ENCODE peak calls at places on chromosome 17, in five cellular contexts. H is heart left ventricle, Z is breast epithelium, P is Karpas-422, T is skeletal muscle cell. O is an unnamed sample.
A peak's percentile ranks its signal among the peaks of the same experiment; 100 is the strongest.

GRCh38 chr17:28130455-28130854 is 88.0 kb downstream of the NLK start:
- DNase-seq in T (no peak), H (no peak), P (no peak), Z (no peak), O (no peak)

GRCh38 chr17:7914771-7915610 is 1.1 kb downstream of the RNF227 start:
- DNase-seq in H (peak; percentile 38), P (peak; percentile 58), Z (peak; percentile 59), T (peak; percentile 27), O (no peak)

GRCh38 chr17:64781394-64781793 is 119.3 kb upstream of the SMURF2 start:
- DNase-seq in H (peak; percentile 82), Z (peak; percentile 52), T (no peak), P (peak; percentile 82), O (no peak)

GRCh38 chr17:55264640-55265298 is at the start of gene HLF:
- DNase-seq in P (no peak), T (peak; percentile 36), Z (peak; percentile 80), H (peak; percentile 81), O (peak; percentile 62)

GRCh38 chr17:50505731-50506130 is 2.5 kb upstream of the MYCBPAP start:
- DNase-seq in P (no peak), T (no peak), H (no peak), Z (no peak), O (no peak)

GRCh38 chr17:7742729-7743128 is 25.2 kb downstream of the DNAH2 start:
- DNase-seq in P (no peak), H (no peak), T (no peak), Z (no peak), O (no peak)

GRCh38 chr17:80492343-80493136 is 16.1 kb upstream of the NPTX1 start:
- DNase-seq in T (no peak), P (no peak), H (no peak), Z (no peak), O (no peak)

GRCh38 chr17:33745047-33745783 is 452.1 kb upstream of the ASIC2 start:
- DNase-seq in P (no peak), Z (no peak), H (no peak), T (no peak), O (no peak)

GRCh38 chr17:61157246-61157887 is 242.3 kb upstream of the TBX2 start:
- DNase-seq in T (no peak), P (no peak), H (no peak), Z (no peak), O (no peak)

GRCh38 chr17:54063639-54064038 is 240.9 kb downstream of the KIF2B start:
- DNase-seq in P (no peak), T (no peak), H (no peak), Z (peak; percentile 21), O (no peak)

GRCh38 chr17:7503521-7503920 is 19.4 kb downstream of the POLR2A start:
- DNase-seq in H (no peak), P (no peak), Z (no peak), T (no peak), O (no peak)

GRCh38 chr17:58302171-58302918 is 21.6 kb upstream of the MPO start:
- DNase-seq in P (no peak), T (no peak), H (no peak), Z (peak; percentile 11), O (no peak)

GRCh38 chr17:17351356-17351891 is 48.3 kb downstream of the NT5M start:
- DNase-seq in H (no peak), Z (no peak), T (no peak), P (no peak), O (no peak)

GRCh38 chr17:77884967-77885641 is 73.4 kb upstream of the TNRC6C start:
- DNase-seq in Z (no peak), T (no peak), P (no peak), H (peak; percentile 17), O (no peak)

GRCh38 chr17:6046431-6046830 is 23.7 kb upstream of the WSCD1 start:
- DNase-seq in H (no peak), T (no peak), Z (no peak), P (no peak), O (no peak)

GRCh38 chr17:50594931-50595330 is 34.4 kb downstream of the CACNA1G start:
- DNase-seq in H (no peak), P (no peak), Z (no peak), T (no peak), O (no peak)

GRCh38 chr17:29837531-29837930 is 92.5 kb downstream of the SSH2 start:
- DNase-seq in P (no peak), H (no peak), T (no peak), Z (no peak), O (no peak)

GRCh38 chr17:36024440-36024839 is 6.7 kb upstream of the CCL23 start:
- DNase-seq in H (no peak), P (no peak), Z (no peak), T (no peak), O (no peak)

GRCh38 chr17:38349097-38349904 is 2.3 kb upstream of the SOCS7 start:
- DNase-seq in Z (peak; percentile 79), H (peak; percentile 82), P (peak; percentile 94), T (peak; percentile 21), O (peak; percentile 79)

GRCh38 chr17:69342896-69343644 is 16.1 kb upstream of the ABCA5 start:
- DNase-seq in Z (no peak), T (no peak), P (no peak), H (peak; percentile 32), O (no peak)

GRCh38 chr17:81840826-81841778 is 6.3 kb upstream of the PPP1R27 start:
- DNase-seq in P (no peak), T (no peak), H (no peak), Z (peak; percentile 87), O (no peak)

GRCh38 chr17:74061758-74062157 is 141.7 kb upstream of the RPL38 start:
- DNase-seq in Z (no peak), P (no peak), T (no peak), H (no peak), O (no peak)

GRCh38 chr17:73025041-73025440 is 67.4 kb downstream of the SLC39A11 start:
- DNase-seq in T (no peak), Z (no peak), H (no peak), P (no peak), O (no peak)

GRCh38 chr17:39166437-39167335 is 725 bp upstream of the ARL5C start:
- DNase-seq in Z (no peak), T (no peak), H (no peak), P (no peak), O (peak; percentile 53)

GRCh38 chr17:49487202-49487601 is 7.9 kb upstream of the NGFR start:
- DNase-seq in T (no peak), H (no peak), Z (no peak), P (no peak), O (no peak)

GRCh38 chr17:81267390-81268067 is 27.6 kb downstream of the SLC38A10 start:
- DNase-seq in T (no peak), H (no peak), P (no peak), Z (no peak), O (no peak)

GRCh38 chr17:29076722-29077121 is 33.8 kb downstream of the PIPOX start:
- DNase-seq in H (no peak), P (no peak), T (no peak), Z (no peak), O (no peak)

GRCh38 chr17:82358467-82359350 is at the start of gene TEX19:
- DNase-seq in Z (no peak), T (no peak), H (no peak), P (peak; percentile 83), O (peak; percentile 75)

GRCh38 chr17:60416368-60416925 is 5.8 kb upstream of the CHCT1 start:
- DNase-seq in H (no peak), T (no peak), P (no peak), Z (no peak), O (no peak)

GRCh38 chr17:72139213-72139612 is 18.4 kb downstream of the SOX9 start:
- DNase-seq in Z (no peak), P (no peak), H (no peak), T (no peak), O (no peak)

GRCh38 chr17:66834919-66835454 is at the start of gene CACNG5:
- DNase-seq in P (no peak), H (no peak), T (no peak), Z (no peak), O (no peak)

GRCh38 chr17:45948881-45949624 is 50.0 kb upstream of the STH start:
- DNase-seq in Z (peak; percentile 28), P (peak; percentile 89), H (peak; percentile 74), T (peak; percentile 7), O (peak; percentile 24)

GRCh38 chr17:17167356-17167755 is 38.8 kb downstream of the PLD6 start:
- DNase-seq in H (no peak), T (no peak), P (no peak), Z (no peak), O (no peak)

GRCh38 chr17:17191346-17191792 is 14.8 kb downstream of the PLD6 start:
- DNase-seq in T (peak; percentile 29), P (no peak), Z (no peak), H (peak; percentile 82), O (no peak)

GRCh38 chr17:82235056-82235774 is 6.4 kb downstream of the SLC16A3 start:
- DNase-seq in Z (no peak), T (no peak), H (no peak), P (no peak), O (no peak)

GRCh38 chr17:80142929-80143328 is 4.0 kb downstream of the EIF4A3 start:
- DNase-seq in P (no peak), H (no peak), T (no peak), Z (no peak), O (no peak)

GRCh38 chr17:77174928-77175720 is 34.4 kb downstream of the SEC14L1 start:
- DNase-seq in P (no peak), Z (no peak), H (no peak), T (no peak), O (no peak)

GRCh38 chr17:40348562-40349476 is 15.7 kb downstream of the GJD3 start:
- DNase-seq in P (no peak), T (no peak), H (peak; percentile 83), Z (peak; percentile 80), O (no peak)
- H3K4me3 ChIP-seq in P (no peak overlapping the region), T (no peak overlapping the region), H (no peak overlapping the region), Z (peak overlapping the region; percentile 81), O (no peak overlapping the region)

GRCh38 chr17:2212328-2212981 is 91.1 kb downstream of the SMG6 start:
- DNase-seq in T (no peak), Z (no peak), P (no peak), H (peak; percentile 59), O (no peak)
- H3K4me3 ChIP-seq in T (peak overlapping the region; percentile 37), Z (peak overlapping the region; percentile 38), P (no peak overlapping the region), H (no peak overlapping the region), O (no peak overlapping the region)

GRCh38 chr17:41914358-41914766 is 4.4 kb downstream of the ACLY start:
- DNase-seq in P (no peak), H (no peak), Z (no peak), T (peak; percentile 25), O (no peak)
- H3K4me3 ChIP-seq in P (no peak overlapping the region), H (no peak overlapping the region), Z (no peak overlapping the region), T (no peak overlapping the region), O (no peak overlapping the region)

GRCh38 chr17:79027925-79028491 is 4.0 kb downstream of the C1QTNF1 start:
- DNase-seq in H (no peak), P (no peak), Z (no peak), T (no peak), O (no peak)
- H3K4me3 ChIP-seq in H (peak overlapping the region; percentile 73), P (no peak overlapping the region), Z (peak overlapping the region; percentile 52), T (no peak overlapping the region), O (no peak overlapping the region)

GRCh38 chr17:44375196-44376017 is 11.8 kb upstream of the FAM171A2 start:
- DNase-seq in H (no peak), Z (no peak), P (no peak), T (no peak), O (no peak)
- H3K4me3 ChIP-seq in H (no peak overlapping the region), Z (no peak overlapping the region), P (no peak overlapping the region), T (no peak overlapping the region), O (no peak overlapping the region)

GRCh38 chr17:63039342-63039741 is 73.3 kb downstream of the TANC2 start:
- DNase-seq in H (no peak), Z (no peak), P (no peak), T (no peak), O (peak; percentile 2)
- H3K4me3 ChIP-seq in H (peak overlapping the region; percentile 3), Z (peak overlapping the region; percentile 14), P (no peak overlapping the region), T (no peak overlapping the region), O (no peak overlapping the region)

O was measured in Jurkat, Clone E6-1.